ENCODE peak calls at places on chromosomes 6 and 20, in four cellular contexts. A, Z, T and G are unnamed samples.

GRCh38 chr6:38169826-38170526 is 350.4 kb downstream of the ZFAND3 start:
- DNase-seq in A (no peak), T (no peak), Z (no peak), G (no peak)

GRCh38 chr6:25027221-25027916 is 91.6 kb upstream of the RIPOR2 start:
- DNase-seq in A (no peak), T (no peak), Z (no peak), G (no peak)

GRCh38 chr6:116557863-116558262 is 4.3 kb downstream of the CALHM4 start:
- DNase-seq in A (peak; percentile 97), T (peak; percentile 98), Z (peak; percentile 93), G (peak; percentile 92)

GRCh38 chr6:107666084-107666981 is 157.8 kb downstream of the SCML4 start:
- DNase-seq in T (peak; percentile 87), Z (no peak), A (peak; percentile 49), G (no peak)

GRCh38 chr20:49278817-49279676 is 1.2 kb upstream of the ZNFX1 start:
- DNase-seq in A (peak; percentile 48), T (no peak), Z (no peak), G (no peak)

GRCh38 chr20:2289475-2289874 is 6.3 kb upstream of the TGM3 start:
- DNase-seq in T (no peak), Z (no peak), A (peak; percentile 3), G (no peak)

GRCh38 chr6:92879526-92879925 is 539.8 kb downstream of the EPHA7 start:
- DNase-seq in T (no peak), A (no peak), Z (no peak), G (no peak)

GRCh38 chr20:41142914-41143313 is 5.6 kb downstream of the PLCG1 start:
- DNase-seq in T (no peak), Z (no peak), A (no peak), G (no peak)

GRCh38 chr20:58070664-58071499 is 157.6 kb downstream of the ANKRD60 start:
- DNase-seq in T (no peak), A (no peak), Z (no peak), G (no peak)

GRCh38 chr6:45375449-45375848 is 2.3 kb downstream of the SUPT3H start:
- DNase-seq in T (no peak), A (no peak), Z (no peak), G (no peak)

GRCh38 chr20:34579191-34579661 is 20.7 kb downstream of the MAP1LC3A start:
- DNase-seq in A (peak; percentile 84), Z (peak; percentile 39), T (peak; percentile 82), G (peak; percentile 60)

GRCh38 chr20:14865731-14866130 is 528.3 kb upstream of the FLRT3 start:
- DNase-seq in Z (no peak), T (no peak), A (no peak), G (no peak)

GRCh38 chr6:119322715-119323350 is 26.7 kb downstream of the MAN1A1 start:
- DNase-seq in Z (no peak), T (no peak), A (no peak), G (no peak)

GRCh38 chr6:75735491-75736186 is 13.4 kb upstream of the MYO6 start:
- DNase-seq in T (peak; percentile 28), A (peak; percentile 22), Z (no peak), G (no peak)

GRCh38 chr20:62818592-62819493 is 2.0 kb downstream of the COL9A3 start:
- DNase-seq in T (peak; percentile 9), A (peak; percentile 86), Z (no peak), G (no peak)

GRCh38 chr20:25848222-25848621 is 151.6 kb upstream of the ZNF337 start:
- DNase-seq in T (no peak), Z (no peak), A (no peak), G (no peak)

GRCh38 chr6:79821859-79822258 is 125.5 kb downstream of the ELOVL4 start:
- DNase-seq in A (peak; percentile 11), Z (no peak), T (peak; percentile 15), G (no peak)

GRCh38 chr6:1223312-1223603 is 88.6 kb upstream of the FOXQ1 start:
- DNase-seq in A (no peak), T (no peak), Z (no peak), G (no peak)

GRCh38 chr6:134810402-134810801 is 139.5 kb downstream of the ALDH8A1 start:
- DNase-seq in T (peak; percentile 34), A (no peak), Z (no peak), G (no peak)

GRCh38 chr20:51410586-51411325 is 131.8 kb downstream of the NFATC2 start:
- DNase-seq in T (no peak), A (no peak), Z (no peak), G (no peak)

GRCh38 chr6:35605600-35605999 is 83.1 kb downstream of the FKBP5 start:
- DNase-seq in A (no peak), Z (no peak), T (no peak), G (no peak)

GRCh38 chr6:32114853-32115252 is 5.7 kb upstream of the TNXB start:
- DNase-seq in T (peak; percentile 73), Z (no peak), A (no peak), G (no peak)